ENCODE peak calls at places on chromosomes 6 and 20, in nine cellular contexts. One of them, this sample, is unnamed.

GRCh38 chr20:58497911-58498310 is 17.3 kb downstream of the APCDD1L start:
- DNase-seq in transverse colon: no peak
- DNase-seq in CD8-positive, alpha-beta T cell: no peak
- DNase-seq in neural crest cell: no peak
- DNase-seq in nephron progenitor cell: no peak
- DNase-seq in lower lobe of right lung: no peak
- DNase-seq in type B pancreatic cell: no peak
- DNase-seq in upper lobe of right lung: no peak
- DNase-seq in dorsolateral prefrontal cortex: no peak
- DNase-seq in this sample: no peak

GRCh38 chr6:22921831-22922230 is 352.5 kb downstream of the HDGFL1 start:
- DNase-seq in transverse colon: no peak
- DNase-seq in CD8-positive, alpha-beta T cell: no peak
- DNase-seq in neural crest cell: no peak
- DNase-seq in nephron progenitor cell: no peak
- DNase-seq in lower lobe of right lung: no peak
- DNase-seq in type B pancreatic cell: no peak
- DNase-seq in upper lobe of right lung: no peak
- DNase-seq in dorsolateral prefrontal cortex: no peak
- DNase-seq in this sample: no peak

GRCh38 chr6:6890400-6890858 is 217.3 kb upstream of the RREB1 start:
- DNase-seq in transverse colon: peak; percentile 56
- DNase-seq in CD8-positive, alpha-beta T cell: no peak
- DNase-seq in neural crest cell: peak; percentile 12
- DNase-seq in nephron progenitor cell: peak; percentile 24
- DNase-seq in lower lobe of right lung: no peak
- DNase-seq in type B pancreatic cell: no peak
- DNase-seq in upper lobe of right lung: no peak
- DNase-seq in dorsolateral prefrontal cortex: no peak
- DNase-seq in this sample: no peak

GRCh38 chr6:139655783-139656705 is 281.6 kb upstream of the CITED2 start:
- DNase-seq in transverse colon: peak; percentile 87
- DNase-seq in CD8-positive, alpha-beta T cell: no peak
- DNase-seq in neural crest cell: no peak
- DNase-seq in nephron progenitor cell: peak; percentile 33
- DNase-seq in lower lobe of right lung: no peak
- DNase-seq in type B pancreatic cell: no peak
- DNase-seq in upper lobe of right lung: no peak
- DNase-seq in dorsolateral prefrontal cortex: no peak
- DNase-seq in this sample: no peak

GRCh38 chr20:15113374-15113773 is 776.0 kb upstream of the FLRT3 start:
- DNase-seq in transverse colon: no peak
- DNase-seq in CD8-positive, alpha-beta T cell: no peak
- DNase-seq in neural crest cell: no peak
- DNase-seq in nephron progenitor cell: no peak
- DNase-seq in lower lobe of right lung: no peak
- DNase-seq in type B pancreatic cell: no peak
- DNase-seq in upper lobe of right lung: no peak
- DNase-seq in dorsolateral prefrontal cortex: no peak
- DNase-seq in this sample: no peak

GRCh38 chr20:17499041-17499440 is 32.1 kb downstream of the BFSP1 start:
- DNase-seq in transverse colon: no peak
- DNase-seq in CD8-positive, alpha-beta T cell: no peak
- DNase-seq in neural crest cell: no peak
- DNase-seq in nephron progenitor cell: no peak
- DNase-seq in lower lobe of right lung: no peak
- DNase-seq in type B pancreatic cell: peak; percentile 4
- DNase-seq in upper lobe of right lung: no peak
- DNase-seq in dorsolateral prefrontal cortex: no peak
- DNase-seq in this sample: no peak

GRCh38 chr20:12984069-12984765 is 24.6 kb upstream of the SPTLC3 start:
- DNase-seq in transverse colon: no peak
- DNase-seq in CD8-positive, alpha-beta T cell: no peak
- DNase-seq in neural crest cell: no peak
- DNase-seq in nephron progenitor cell: no peak
- DNase-seq in lower lobe of right lung: no peak
- DNase-seq in type B pancreatic cell: no peak
- DNase-seq in upper lobe of right lung: no peak
- DNase-seq in dorsolateral prefrontal cortex: no peak
- DNase-seq in this sample: no peak

GRCh38 chr6:105626290-105627158 is 223.6 kb upstream of the PREP start:
- DNase-seq in transverse colon: no peak
- DNase-seq in CD8-positive, alpha-beta T cell: no peak
- DNase-seq in neural crest cell: no peak
- DNase-seq in nephron progenitor cell: no peak
- DNase-seq in lower lobe of right lung: no peak
- DNase-seq in type B pancreatic cell: no peak
- DNase-seq in upper lobe of right lung: no peak
- DNase-seq in dorsolateral prefrontal cortex: no peak
- DNase-seq in this sample: no peak

GRCh38 chr20:7806831-7807230 is 133.4 kb downstream of the HAO1 start:
- DNase-seq in transverse colon: no peak
- DNase-seq in CD8-positive, alpha-beta T cell: no peak
- DNase-seq in neural crest cell: no peak
- DNase-seq in nephron progenitor cell: no peak
- DNase-seq in lower lobe of right lung: no peak
- DNase-seq in type B pancreatic cell: no peak
- DNase-seq in upper lobe of right lung: no peak
- DNase-seq in dorsolateral prefrontal cortex: no peak
- DNase-seq in this sample: no peak

GRCh38 chr20:50328996-50329898 is 138.6 kb downstream of the CEBPB start:
- DNase-seq in transverse colon: no peak
- DNase-seq in CD8-positive, alpha-beta T cell: no peak
- DNase-seq in neural crest cell: no peak
- DNase-seq in nephron progenitor cell: no peak
- DNase-seq in lower lobe of right lung: no peak
- DNase-seq in type B pancreatic cell: no peak
- DNase-seq in upper lobe of right lung: no peak
- DNase-seq in dorsolateral prefrontal cortex: no peak
- DNase-seq in this sample: peak; percentile 2

GRCh38 chr6:18897350-18897749 is 510.2 kb downstream of the RNF144B start:
- DNase-seq in transverse colon: no peak
- DNase-seq in CD8-positive, alpha-beta T cell: no peak
- DNase-seq in neural crest cell: no peak
- DNase-seq in nephron progenitor cell: no peak
- DNase-seq in lower lobe of right lung: no peak
- DNase-seq in type B pancreatic cell: no peak
- DNase-seq in upper lobe of right lung: no peak
- DNase-seq in dorsolateral prefrontal cortex: no peak
- DNase-seq in this sample: no peak

GRCh38 chr6:4369616-4370015 is 234.2 kb upstream of the ECI2 start:
- DNase-seq in transverse colon: no peak
- DNase-seq in CD8-positive, alpha-beta T cell: no peak
- DNase-seq in neural crest cell: no peak
- DNase-seq in nephron progenitor cell: no peak
- DNase-seq in lower lobe of right lung: no peak
- DNase-seq in type B pancreatic cell: no peak
- DNase-seq in upper lobe of right lung: no peak
- DNase-seq in dorsolateral prefrontal cortex: no peak
- DNase-seq in this sample: no peak

GRCh38 chr6:1872649-1873131 is 263.0 kb downstream of the FOXC1 start:
- DNase-seq in transverse colon: no peak
- DNase-seq in CD8-positive, alpha-beta T cell: no peak
- DNase-seq in neural crest cell: no peak
- DNase-seq in nephron progenitor cell: peak; percentile 68
- DNase-seq in lower lobe of right lung: no peak
- DNase-seq in type B pancreatic cell: no peak
- DNase-seq in upper lobe of right lung: no peak
- DNase-seq in dorsolateral prefrontal cortex: no peak
- DNase-seq in this sample: no peak

GRCh38 chr20:50848846-50849673 is 54.2 kb downstream of the BCAS4 start:
- DNase-seq in transverse colon: peak; percentile 39
- DNase-seq in CD8-positive, alpha-beta T cell: no peak
- DNase-seq in neural crest cell: no peak
- DNase-seq in nephron progenitor cell: peak; percentile 22
- DNase-seq in lower lobe of right lung: no peak
- DNase-seq in type B pancreatic cell: no peak
- DNase-seq in upper lobe of right lung: no peak
- DNase-seq in dorsolateral prefrontal cortex: peak; percentile 49
- DNase-seq in this sample: no peak

GRCh38 chr6:148175511-148176188 is 167.0 kb upstream of the SASH1 start:
- DNase-seq in transverse colon: no peak
- DNase-seq in CD8-positive, alpha-beta T cell: no peak
- DNase-seq in neural crest cell: no peak
- DNase-seq in nephron progenitor cell: no peak
- DNase-seq in lower lobe of right lung: no peak
- DNase-seq in type B pancreatic cell: no peak
- DNase-seq in upper lobe of right lung: no peak
- DNase-seq in dorsolateral prefrontal cortex: no peak
- DNase-seq in this sample: no peak

GRCh38 chr6:116253505-116254296 is at the start of gene TSPYL4:
- DNase-seq in transverse colon: peak; percentile 95
- DNase-seq in CD8-positive, alpha-beta T cell: peak; percentile 86
- DNase-seq in neural crest cell: peak; percentile 78
- DNase-seq in nephron progenitor cell: peak; percentile 91
- DNase-seq in lower lobe of right lung: peak; percentile 95
- DNase-seq in type B pancreatic cell: peak; percentile 91
- DNase-seq in upper lobe of right lung: peak; percentile 95
- DNase-seq in dorsolateral prefrontal cortex: peak; percentile 95
- DNase-seq in this sample: peak; percentile 96
- TF ChIP-seq CTCF in transverse colon: no peak
- TF ChIP-seq CTCF in CD8-positive, alpha-beta T cell: no peak
- TF ChIP-seq CTCF in neural crest cell: no peak
- TF ChIP-seq CTCF in nephron progenitor cell: no peak
- TF ChIP-seq CTCF in lower lobe of right lung: no peak
- TF ChIP-seq CTCF in type B pancreatic cell: no peak
- TF ChIP-seq CTCF in upper lobe of right lung: no peak
- TF ChIP-seq CTCF in dorsolateral prefrontal cortex: no peak
- TF ChIP-seq CTCF in this sample: no peak

GRCh38 chr6:113596477-113596876 is 260.7 kb upstream of the MARCKS start:
- DNase-seq in transverse colon: no peak
- DNase-seq in CD8-positive, alpha-beta T cell: no peak
- DNase-seq in neural crest cell: no peak
- DNase-seq in nephron progenitor cell: no peak
- DNase-seq in lower lobe of right lung: no peak
- DNase-seq in type B pancreatic cell: no peak
- DNase-seq in upper lobe of right lung: no peak
- DNase-seq in dorsolateral prefrontal cortex: no peak
- DNase-seq in this sample: no peak
- TF ChIP-seq CTCF in transverse colon: no peak
- TF ChIP-seq CTCF in CD8-positive, alpha-beta T cell: no peak
- TF ChIP-seq CTCF in neural crest cell: no peak
- TF ChIP-seq CTCF in nephron progenitor cell: no peak
- TF ChIP-seq CTCF in lower lobe of right lung: no peak
- TF ChIP-seq CTCF in type B pancreatic cell: no peak
- TF ChIP-seq CTCF in upper lobe of right lung: no peak
- TF ChIP-seq CTCF in dorsolateral prefrontal cortex: no peak
- TF ChIP-seq CTCF in this sample: no peak

DNA sequence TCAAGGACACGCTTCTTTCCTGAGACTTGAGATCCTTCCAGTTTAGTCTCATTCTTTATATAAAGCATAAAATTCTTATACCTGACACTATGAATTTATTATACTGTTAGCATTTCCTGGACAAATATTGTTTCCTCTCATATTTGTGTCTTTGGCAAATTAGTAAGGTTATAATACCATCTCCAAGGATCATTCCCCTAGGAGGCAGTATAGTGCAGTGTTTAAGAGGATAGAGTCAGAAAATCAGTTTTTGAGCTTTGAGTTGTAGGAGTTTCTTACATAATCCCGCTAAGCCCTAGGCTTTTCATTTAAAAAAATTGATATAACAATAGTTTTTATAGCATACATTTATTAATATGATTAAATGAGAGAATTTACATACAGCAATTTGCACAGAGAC is 510.8 kb downstream of the TENT5A start:
- DNase-seq in transverse colon: no peak
- DNase-seq in CD8-positive, alpha-beta T cell: no peak
- DNase-seq in neural crest cell: no peak
- DNase-seq in nephron progenitor cell: no peak
- DNase-seq in lower lobe of right lung: no peak
- DNase-seq in type B pancreatic cell: no peak
- DNase-seq in upper lobe of right lung: no peak
- DNase-seq in dorsolateral prefrontal cortex: no peak
- DNase-seq in this sample: no peak
- TF ChIP-seq CTCF in transverse colon: peak; percentile 41
- TF ChIP-seq CTCF in CD8-positive, alpha-beta T cell: no peak
- TF ChIP-seq CTCF in neural crest cell: peak; percentile 68
- TF ChIP-seq CTCF in nephron progenitor cell: peak; percentile 42
- TF ChIP-seq CTCF in lower lobe of right lung: peak; percentile 30
- TF ChIP-seq CTCF in type B pancreatic cell: peak; percentile 68
- TF ChIP-seq CTCF in upper lobe of right lung: peak; percentile 42
- TF ChIP-seq CTCF in dorsolateral prefrontal cortex: peak; percentile 46
- TF ChIP-seq CTCF in this sample: peak; percentile 85

DNA sequence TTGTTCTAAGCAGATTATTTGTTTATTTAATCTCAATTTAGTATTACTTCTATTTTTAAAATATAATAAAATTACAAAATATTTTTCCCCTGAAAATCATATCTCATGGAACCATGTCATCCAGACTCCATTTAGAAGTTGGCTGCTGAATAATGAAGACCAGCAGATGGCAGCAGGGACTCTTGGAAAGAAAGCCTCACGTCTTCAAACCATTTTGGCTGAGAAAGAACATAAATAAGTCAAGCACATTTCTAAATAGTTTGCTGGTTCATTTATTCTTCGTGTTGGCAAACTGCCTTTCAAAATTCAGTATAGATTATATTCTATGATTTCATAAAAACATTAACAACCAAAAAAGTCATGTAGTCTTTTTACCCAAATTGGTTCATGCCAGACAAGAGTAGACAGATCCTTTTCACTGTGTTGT is 71.7 kb downstream of the RCAN2 start:
- DNase-seq in transverse colon: peak; percentile 60
- DNase-seq in CD8-positive, alpha-beta T cell: no peak
- DNase-seq in neural crest cell: peak; percentile 32
- DNase-seq in nephron progenitor cell: peak; percentile 43
- DNase-seq in lower lobe of right lung: no peak
- DNase-seq in type B pancreatic cell: no peak
- DNase-seq in upper lobe of right lung: no peak
- DNase-seq in dorsolateral prefrontal cortex: no peak
- DNase-seq in this sample: no peak
- TF ChIP-seq CTCF in transverse colon: peak; percentile 71
- TF ChIP-seq CTCF in CD8-positive, alpha-beta T cell: peak; percentile 31
- TF ChIP-seq CTCF in neural crest cell: peak; percentile 90
- TF ChIP-seq CTCF in nephron progenitor cell: peak; percentile 69
- TF ChIP-seq CTCF in lower lobe of right lung: peak; percentile 84
- TF ChIP-seq CTCF in type B pancreatic cell: peak; percentile 91
- TF ChIP-seq CTCF in upper lobe of right lung: peak; percentile 78
- TF ChIP-seq CTCF in dorsolateral prefrontal cortex: peak; percentile 90
- TF ChIP-seq CTCF in this sample: peak; percentile 97

DNA sequence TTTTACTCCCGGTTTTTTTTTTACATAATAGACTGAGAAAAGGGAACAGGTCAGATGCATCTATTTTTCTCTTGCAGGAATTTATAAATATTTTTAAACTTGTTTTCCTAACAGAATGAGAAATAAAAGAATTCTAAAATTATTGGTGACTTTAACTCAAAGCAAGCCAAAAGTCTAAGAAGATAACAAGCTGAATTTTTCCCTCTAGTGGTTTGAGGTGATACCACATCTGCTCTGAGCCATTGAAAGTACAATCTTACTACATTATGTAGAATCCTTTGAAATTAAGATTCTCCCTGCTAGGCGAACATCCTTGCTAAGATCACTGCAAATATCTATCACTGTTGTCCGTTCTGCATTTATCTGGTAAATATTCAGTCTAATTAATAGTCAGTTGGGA is 10.7 kb upstream of the STMND1 start:
- DNase-seq in transverse colon: no peak
- DNase-seq in CD8-positive, alpha-beta T cell: no peak
- DNase-seq in neural crest cell: no peak
- DNase-seq in nephron progenitor cell: no peak
- DNase-seq in lower lobe of right lung: no peak
- DNase-seq in type B pancreatic cell: no peak
- DNase-seq in upper lobe of right lung: no peak
- DNase-seq in dorsolateral prefrontal cortex: no peak
- DNase-seq in this sample: no peak
- TF ChIP-seq CTCF in transverse colon: no peak
- TF ChIP-seq CTCF in CD8-positive, alpha-beta T cell: no peak
- TF ChIP-seq CTCF in neural crest cell: peak; percentile 60
- TF ChIP-seq CTCF in nephron progenitor cell: peak; percentile 8
- TF ChIP-seq CTCF in lower lobe of right lung: no peak
- TF ChIP-seq CTCF in type B pancreatic cell: peak; percentile 68
- TF ChIP-seq CTCF in upper lobe of right lung: peak; percentile 13
- TF ChIP-seq CTCF in dorsolateral prefrontal cortex: no peak
- TF ChIP-seq CTCF in this sample: peak; percentile 75

This sample was measured in chondrocyte.